ENCODE peak calls at places on chromosomes 1 and 21, in five cellular contexts. Z is breast epithelium; B is T-helper 2 cell; W is CD4-positive, alpha-beta memory T cell; D is substantia nigra. E is an unnamed sample.

GRCh38 chr1:179247923-179248322 is 18.4 kb upstream of the ABL2 start:
- DNase-seq in Z (no peak), B (no peak), W (no peak), D (no peak), E (no peak)

GRCh38 chr21:32532636-32533035 is 52.7 kb downstream of the TCP10L start:
- DNase-seq in Z (no peak), B (no peak), W (no peak), D (no peak), E (no peak)

GRCh38 chr1:39789571-39790110 is 976 bp upstream of the BMP8B start:
- DNase-seq in Z (no peak), B (no peak), W (no peak), D (no peak), E (no peak)

GRCh38 chr1:87463917-87464565 is 135.4 kb downstream of the LMO4 start:
- DNase-seq in Z (no peak), B (no peak), W (no peak), D (no peak), E (peak; percentile 71)

GRCh38 chr1:203342192-203342940 is 8.6 kb downstream of the FMOD start:
- DNase-seq in Z (no peak), B (peak; percentile 40), W (peak; percentile 30), D (no peak), E (peak; percentile 88)

GRCh38 chr1:181777812-181778211 is 283.7 kb downstream of the ZNF648 start:
- DNase-seq in Z (no peak), B (no peak), W (no peak), D (no peak), E (no peak)

GRCh38 chr1:109246141-109246551 is 3.2 kb upstream of the CELSR2 start:
- DNase-seq in Z (no peak), B (no peak), W (no peak), D (no peak), E (no peak)

GRCh38 chr21:14308234-14308633 is 74.7 kb downstream of the HSPA13 start:
- DNase-seq in Z (no peak), B (no peak), W (no peak), D (no peak), E (no peak)

GRCh38 chr1:165954940-165955339 is 127.5 kb downstream of the UCK2 start:
- DNase-seq in Z (no peak), B (no peak), W (no peak), D (no peak), E (peak; percentile 51)

GRCh38 chr1:67685558-67686271 is 714 bp downstream of the GADD45A start:
- DNase-seq in Z (peak; percentile 54), B (peak; percentile 23), W (peak; percentile 50), D (peak; percentile 58), E (peak; percentile 68)